ENCODE peak calls at places on chromosomes 11 and 22, in ten cellular contexts. C is AG04450, M is psoas muscle, R is IMR-90, A is A549, I is right lobe of liver, G is cardiac muscle cell, Y is hepatocyte, P is BE2C, S is Peyer's patch. J is an unnamed sample.

GRCh38 chr11:100151944-100152343 is 535.1 kb upstream of the ARHGAP42 start:
- DNase-seq in R (no peak), S (no peak), C (no peak), P (no peak), G (no peak), I (no peak), M (no peak), A (peak; percentile 0), Y (no peak), J (no peak)

GRCh38 chr11:122181893-122182292 is 65.9 kb upstream of the BLID start:
- DNase-seq in R (no peak), S (no peak), I (no peak), Y (no peak), C (no peak), P (no peak), G (no peak), A (no peak), M (no peak), J (no peak)

GRCh38 chr11:116650052-116650451 is 122.7 kb downstream of the BUD13 start:
- DNase-seq in I (no peak), R (no peak), Y (no peak), A (no peak), C (no peak), M (no peak), G (no peak), P (no peak), S (no peak), J (no peak)

GRCh38 chr11:19919050-19919561 is 206.5 kb downstream of the NAV2 start:
- DNase-seq in S (no peak), A (peak; percentile 82), P (no peak), R (peak; percentile 98), M (no peak), C (peak; percentile 85), G (peak; percentile 93), Y (peak; percentile 43), I (peak; percentile 79), J (no peak)

GRCh38 chr22:49363526-49364230 is 464.0 kb downstream of the BRD1 start:
- DNase-seq in A (no peak), Y (no peak), R (no peak), I (no peak), P (no peak), S (peak; percentile 10), M (no peak), G (no peak), C (no peak), J (no peak)

GRCh38 chr22:32336185-32336603 is 21.5 kb upstream of the RFPL3 start:
- DNase-seq in M (no peak), G (no peak), C (no peak), A (no peak), S (no peak), Y (no peak), R (no peak), P (no peak), I (peak; percentile 17), J (no peak)

GRCh38 chr11:66289548-66290331 is 797 bp upstream of the YIF1A start:
- DNase-seq in I (no peak), P (no peak), S (peak; percentile 73), A (no peak), M (no peak), C (peak; percentile 72), G (no peak), R (no peak), Y (peak; percentile 90), J (peak; percentile 89)

GRCh38 chr11:40328890-40329617 is 1130.4 kb downstream of the LRRC4C start:
- DNase-seq in M (no peak), P (no peak), G (peak; percentile 99), S (no peak), C (peak; percentile 100), R (peak; percentile 100), I (peak; percentile 47), Y (peak; percentile 95), A (peak; percentile 98), J (peak; percentile 23)

GRCh38 chr11:64571410-64572091 is 19.5 kb upstream of the SLC22A12 start:
- DNase-seq in C (no peak), M (no peak), G (peak; percentile 29), A (no peak), Y (peak; percentile 76), P (no peak), R (no peak), I (no peak), S (no peak), J (no peak)

GRCh38 chr22:30290679-30291333 is 1.5 kb upstream of the CASTOR1 start:
- DNase-seq in I (peak; percentile 92), R (peak; percentile 48), A (no peak), M (peak; percentile 90), Y (peak; percentile 79), C (no peak), G (peak; percentile 87), S (peak; percentile 38), P (peak; percentile 54), J (no peak)

GRCh38 chr11:2517386-2518064 is 72.7 kb downstream of the KCNQ1 start:
- DNase-seq in G (no peak), M (no peak), A (no peak), C (no peak), Y (no peak), P (peak; percentile 0), S (peak; percentile 11), I (peak; percentile 42), R (no peak), J (no peak)

GRCh38 chr11:2383823-2384722 is 7.0 kb downstream of the CD81 start:
- DNase-seq in M (peak; percentile 68), Y (no peak), A (no peak), G (no peak), C (no peak), R (no peak), P (no peak), S (peak; percentile 83), I (peak; percentile 83), J (no peak)

GRCh38 chr11:129315781-129316579 is 59.7 kb upstream of the BARX2 start:
- DNase-seq in M (no peak), P (no peak), I (no peak), C (no peak), G (no peak), S (no peak), A (no peak), Y (peak; percentile 58), R (no peak), J (peak; percentile 99)

GRCh38 chr22:44389926-44390925 is 77.5 kb upstream of the SHISAL1 start:
- DNase-seq in G (no peak), R (no peak), P (peak; percentile 5), I (peak; percentile 28), A (no peak), S (no peak), M (peak; percentile 35), Y (no peak), C (no peak), J (peak; percentile 7)

DNA sequence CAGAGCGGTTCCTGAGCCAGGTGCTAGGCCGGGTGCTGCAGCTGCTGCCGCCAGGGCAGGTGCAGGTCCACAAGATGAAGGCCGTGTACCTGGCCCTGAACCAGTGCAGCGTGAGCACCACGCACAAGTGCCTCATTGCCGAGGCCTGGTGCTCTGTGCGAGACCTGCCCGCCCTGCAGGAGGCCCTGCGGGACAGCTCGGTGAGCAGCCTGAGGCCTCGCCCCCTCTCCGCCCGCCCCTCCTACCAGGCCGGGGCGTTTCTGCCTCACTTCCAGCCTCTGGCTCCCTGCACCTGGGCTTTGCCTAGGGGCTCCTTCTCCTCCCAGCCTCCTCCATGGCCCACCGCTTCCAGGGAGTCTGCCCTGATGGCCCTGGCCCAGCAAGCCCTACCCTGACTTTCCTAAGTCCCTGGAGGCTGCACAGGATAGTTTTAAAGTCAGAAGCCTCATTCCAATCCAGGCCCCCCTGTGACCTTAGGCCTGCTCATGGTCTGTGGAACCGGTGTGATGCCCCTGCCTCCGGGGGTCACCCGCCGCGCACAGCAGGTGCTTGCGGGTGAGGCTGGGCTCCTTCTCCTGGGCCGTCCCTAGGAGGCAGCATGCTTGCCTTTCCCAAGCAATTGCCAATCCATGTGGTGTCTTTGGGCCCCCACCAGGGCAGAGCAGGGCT is 5.5 kb downstream of the TCIRG1 start:
- DNase-seq in C (no peak), Y (no peak), A (no peak), I (no peak), M (peak; percentile 36), P (peak; percentile 46), S (no peak), R (no peak), G (no peak), J (peak; percentile 51)
- TF ChIP-seq CTCF in C (no peak), Y (no peak), A (no peak), I (no peak), M (no peak), P (peak; percentile 25), S (no peak), R (no peak), G (no peak), J (no peak)

GRCh38 chr11:124075841-124076571 is 34.9 kb upstream of the OR10G7 start:
- DNase-seq in C (no peak), P (peak; percentile 29), G (peak; percentile 10), S (no peak), A (peak; percentile 3), M (peak; percentile 58), I (no peak), R (no peak), Y (no peak), J (peak; percentile 12)
- H3K4me3 ChIP-seq in C (peak overlapping the region; percentile 56), P (peak overlapping the region; percentile 48), G (no peak overlapping the region), S (peak overlapping the region; percentile 58), A (peak overlapping the region; percentile 45), M (peak overlapping the region; percentile 56), I (peak overlapping the region; percentile 24), R (peak overlapping the region; percentile 40), Y (no peak overlapping the region), J (peak overlapping the region; percentile 30)

DNA sequence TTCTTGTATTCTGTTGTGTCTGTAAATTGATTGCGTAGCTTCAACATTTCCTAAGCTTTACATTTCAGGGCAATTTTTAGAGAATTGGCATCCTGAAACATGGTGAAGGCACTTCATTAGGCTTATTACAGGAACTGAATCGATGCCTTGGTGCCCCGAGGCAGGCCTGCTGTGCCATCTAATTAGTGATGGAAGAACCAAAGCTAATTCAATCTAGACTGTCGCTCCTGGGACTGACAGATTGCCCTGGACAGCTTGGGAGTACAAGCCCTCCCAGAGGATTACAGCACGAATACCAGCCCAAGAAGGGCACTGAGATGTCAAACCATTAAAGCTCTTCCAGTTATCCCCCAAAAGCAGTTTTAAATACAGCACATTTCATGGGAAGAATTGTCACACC is 243.2 kb upstream of the ZC3H12C start:
- DNase-seq in S (no peak), A (no peak), I (no peak), M (no peak), C (no peak), G (no peak), Y (no peak), R (no peak), P (peak; percentile 68), J (no peak)
- H3K9me3 ChIP-seq in S (no peaks in the 10 kb centered on the region), A (no peaks in the 10 kb centered on the region), I (no peaks in the 10 kb centered on the region), M (no peaks in the 10 kb centered on the region), C (no peaks in the 10 kb centered on the region), G (no peaks in the 10 kb centered on the region), Y (no peaks in the 10 kb centered on the region), R (no peaks in the 10 kb centered on the region), P (no peaks in the 10 kb centered on the region), J (no peaks in the 10 kb centered on the region)

GRCh38 chr22:19757140-19757984 is 3.2 kb upstream of the TBX1 start:
- DNase-seq in A (no peak), S (peak; percentile 52), P (no peak), R (no peak), C (no peak), G (no peak), M (no peak), I (no peak), Y (no peak), J (no peak)
- TF ChIP-seq CTCF in A (no peak), S (no peak), P (no peak), R (no peak), C (no peak), G (no peak), M (no peak), I (no peak), Y (no peak), J (no peak)

GRCh38 chr22:22935056-22935545 is 47.5 kb downstream of the IGLL5 start:
- DNase-seq in S (no peak), A (no peak), R (no peak), P (no peak), G (no peak), I (no peak), M (peak; percentile 28), Y (no peak), C (no peak), J (no peak)
- H3K4me3 ChIP-seq in S (no peak overlapping the region), A (no peak overlapping the region), R (no peak overlapping the region), P (no peak overlapping the region), G (no peak overlapping the region), I (no peak overlapping the region), M (no peak overlapping the region), Y (no peak overlapping the region), C (no peak overlapping the region), J (no peak overlapping the region)

J was measured in Caco-2.